ENCODE peak calls at places on chromosomes 6 and 20, in nine cellular contexts. L, S, I, X, P, U, D, M and C are unnamed samples.

GRCh38 chr20:44070139-44070900 is 116.7 kb downstream of the JPH2 start:
- DNase-seq in X (no peak), M (no peak), I (no peak), U (peak), L (peak), P (no peak), S (peak), D (peak), C (no peak)

GRCh38 chr20:36919715-36920333 is 31.7 kb downstream of the SAMHD1 start:
- DNase-seq in P (peak), L (peak), M (peak), I (peak), U (peak), X (no peak), S (no peak), D (no peak), C (no peak)

GRCh38 chr20:60295214-60295613 is 337.0 kb downstream of the CDH26 start:
- DNase-seq in D (no peak), S (no peak), M (no peak), X (no peak), U (no peak), P (peak), I (no peak), L (no peak), C (no peak)

GRCh38 chr20:49559411-49560081 is 8.4 kb downstream of the PTGIS start:
- DNase-seq in M (no peak), D (no peak), S (no peak), L (no peak), I (no peak), U (no peak), P (no peak), X (no peak), C (no peak)

GRCh38 chr20:25399038-25399430 is 8.4 kb upstream of the ABHD12 start:
- DNase-seq in S (no peak), P (peak), D (no peak), L (no peak), X (no peak), I (peak), M (peak), U (peak), C (peak)

GRCh38 chr6:33962186-33962585 is 158.4 kb upstream of the MLN start:
- DNase-seq in M (no peak), S (no peak), P (peak), D (no peak), L (no peak), I (no peak), U (no peak), X (no peak), C (peak)

GRCh38 chr6:50030350-50030749 is 8.6 kb upstream of the DEFB110 start:
- DNase-seq in I (no peak), S (no peak), U (no peak), L (no peak), D (no peak), M (no peak), P (no peak), X (no peak), C (no peak)

GRCh38 chr6:31680841-31681671 is at the start of gene LY6G5C:
- DNase-seq in L (peak), M (peak), D (peak), U (peak), S (no peak), X (peak), I (peak), P (peak), C (peak)

GRCh38 chr6:12065321-12066140 is 53.4 kb downstream of the HIVEP1 start:
- DNase-seq in L (no peak), I (no peak), X (no peak), D (no peak), M (no peak), S (no peak), P (no peak), U (peak), C (no peak)

GRCh38 chr20:47857142-47857993 is 72.1 kb upstream of the SULF2 start:
- DNase-seq in I (no peak), X (no peak), U (no peak), M (no peak), S (no peak), L (no peak), D (peak), P (no peak), C (no peak)

GRCh38 chr20:31542201-31542842 is 28.1 kb downstream of the HM13 start:
- DNase-seq in X (no peak), D (no peak), L (no peak), I (no peak), M (no peak), S (no peak), P (peak), U (no peak), C (no peak)